ENCODE peak calls at places on chromosomes 11 and 22, in six cellular contexts. F, D, N, R, B and O are unnamed samples.

GRCh38 chr11:62574363-62575057 is 819 bp upstream of the EEF1G start:
- DNase-seq in F (no peak), D (no peak), N (no peak), R (no peak), B (peak; percentile 65), O (no peak)

GRCh38 chr11:44032304-44033085 is 15.3 kb upstream of the ACCSL start:
- DNase-seq in F (no peak), D (no peak), N (peak; percentile 38), R (no peak), B (no peak), O (no peak)

GRCh38 chr11:114256176-114256897 is 39.9 kb upstream of the NNMT start:
- DNase-seq in F (no peak), D (no peak), N (no peak), R (no peak), B (no peak), O (no peak)

GRCh38 chr11:122664188-122664587 is 8.7 kb downstream of the UBASH3B start:
- DNase-seq in F (no peak), D (no peak), N (no peak), R (no peak), B (no peak), O (no peak)

GRCh38 chr11:133228406-133229330 is 303.6 kb downstream of the OPCML start:
- DNase-seq in F (no peak), D (no peak), N (no peak), R (peak; percentile 71), B (no peak), O (no peak)

GRCh38 chr11:83520849-83521248 is 234.7 kb upstream of the CCDC90B start:
- DNase-seq in F (no peak), D (no peak), N (no peak), R (no peak), B (no peak), O (peak; percentile 90)

GRCh38 chr22:24112188-24112587 is 69.1 kb upstream of the SUSD2 start:
- DNase-seq in F (no peak), D (no peak), N (no peak), R (no peak), B (no peak), O (no peak)

GRCh38 chr11:9280655-9281301 is 15.6 kb upstream of the DENND5A start:
- DNase-seq in F (no peak), D (no peak), N (peak; percentile 81), R (no peak), B (no peak), O (peak; percentile 61)

GRCh38 chr22:38412435-38413084 is 42.4 kb downstream of the KCNJ4 start:
- DNase-seq in F (no peak), D (no peak), N (no peak), R (no peak), B (peak; percentile 58), O (no peak)

GRCh38 chr11:94845622-94846021 is 77.5 kb downstream of the AMOTL1 start:
- DNase-seq in F (peak; percentile 66), D (no peak), N (peak; percentile 84), R (no peak), B (no peak), O (peak; percentile 100)

GRCh38 chr11:128687321-128687720 is 6.6 kb upstream of the FLI1 start:
- DNase-seq in F (no peak), D (no peak), N (no peak), R (no peak), B (no peak), O (no peak)

GRCh38 chr11:106786251-106786650 is 232.0 kb downstream of the GUCY1A2 start:
- DNase-seq in F (no peak), D (no peak), N (peak; percentile 16), R (no peak), B (no peak), O (no peak)

GRCh38 chr11:44826922-44827643 is 100.3 kb downstream of the TSPAN18 start:
- DNase-seq in F (no peak), D (no peak), N (no peak), R (no peak), B (no peak), O (no peak)

GRCh38 chr11:93219440-93219839 is 21.6 kb upstream of the SLC36A4 start:
- DNase-seq in F (no peak), D (no peak), N (no peak), R (no peak), B (no peak), O (no peak)

GRCh38 chr11:86099727-86100320 is 30.9 kb upstream of the PICALM start:
- DNase-seq in F (no peak), D (no peak), N (no peak), R (no peak), B (no peak), O (peak; percentile 48)

GRCh38 chr22:17339095-17339693 is 30.1 kb upstream of the CECR2 start:
- DNase-seq in F (no peak), D (no peak), N (no peak), R (no peak), B (no peak), O (no peak)

GRCh38 chr11:126034880-126035279 is 27.8 kb downstream of the CDON start:
- DNase-seq in F (no peak), D (no peak), N (no peak), R (no peak), B (no peak), O (no peak)

GRCh38 chr11:129694538-129694937 is 121.1 kb upstream of the TMEM45B start:
- DNase-seq in F (no peak), D (no peak), N (no peak), R (no peak), B (no peak), O (no peak)

GRCh38 chr11:103297900-103298299 is 188.7 kb downstream of the DYNC2H1 start:
- DNase-seq in F (no peak), D (no peak), N (no peak), R (no peak), B (no peak), O (no peak)

GRCh38 chr11:58917159-58917765 is 22.0 kb upstream of the GLYATL1 start:
- DNase-seq in F (no peak), D (no peak), N (peak; percentile 5), R (no peak), B (no peak), O (no peak)

GRCh38 chr22:44088976-44089570 is 65.0 kb downstream of the PARVB start:
- DNase-seq in F (no peak), D (no peak), N (no peak), R (no peak), B (no peak), O (no peak)

GRCh38 chr11:19220903-19221682 is 19.3 kb upstream of the CSRP3 start:
- DNase-seq in F (no peak), D (no peak), N (peak; percentile 18), R (no peak), B (no peak), O (peak; percentile 17)

GRCh38 chr11:33376331-33377099 is 119.3 kb downstream of the HIPK3 start:
- DNase-seq in F (no peak), D (no peak), N (no peak), R (no peak), B (no peak), O (no peak)

GRCh38 chr11:33375236-33375635 is 118.1 kb downstream of the HIPK3 start:
- DNase-seq in F (no peak), D (no peak), N (no peak), R (no peak), B (no peak), O (no peak)

GRCh38 chr11:33377852-33378385 is 120.7 kb downstream of the HIPK3 start:
- DNase-seq in F (no peak), D (no peak), N (no peak), R (no peak), B (no peak), O (no peak)

GRCh38 chr11:33377100-33377851 is 120.1 kb downstream of the HIPK3 start:
- DNase-seq in F (no peak), D (no peak), N (no peak), R (no peak), B (no peak), O (no peak)

DNA sequence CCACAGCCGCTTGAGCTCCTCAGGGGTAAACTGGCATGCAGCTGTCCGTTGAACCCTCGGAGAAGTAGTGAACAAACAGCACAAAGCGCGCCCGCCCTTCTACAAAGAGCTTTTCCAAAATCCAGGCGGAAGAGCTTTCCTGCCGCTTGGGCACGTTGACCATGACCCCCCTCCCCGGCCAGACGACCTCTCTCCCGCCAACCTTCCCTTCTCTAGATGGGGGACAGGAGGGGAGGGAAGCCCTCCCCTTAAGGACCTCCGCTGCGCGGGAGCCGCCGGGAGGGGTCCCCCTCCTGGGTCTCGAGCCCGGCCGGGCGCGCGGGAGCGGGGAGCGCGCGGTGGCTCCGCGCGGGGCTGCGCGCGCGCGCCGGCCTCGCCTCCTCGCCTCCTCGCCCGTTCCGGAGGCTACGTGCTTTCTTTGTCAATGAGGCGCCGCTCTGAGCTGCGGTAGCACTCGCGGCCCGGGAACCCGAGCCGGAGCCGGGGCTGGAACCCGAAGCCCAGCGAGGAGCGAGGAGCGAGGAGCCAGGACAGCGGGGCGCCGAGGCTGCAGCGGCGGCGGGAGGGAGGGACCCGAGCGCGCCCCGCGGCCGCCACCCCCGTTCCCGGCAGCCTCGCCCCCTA is 118.6 kb downstream of the HIPK3 start:
- DNase-seq in F (no peak), D (no peak), N (peak; percentile 33), R (no peak), B (no peak), O (no peak)
- H3K4me3 ChIP-seq in F (peak within 1 kb of the TSS; percentile 69), D (no peak within 1 kb of the TSS), N (peak within 1 kb of the TSS; percentile 65), R (peak within 1 kb of the TSS; percentile 59), B (peak within 1 kb of the TSS; percentile 24), O (peak within 1 kb of the TSS; percentile 29)

DNA sequence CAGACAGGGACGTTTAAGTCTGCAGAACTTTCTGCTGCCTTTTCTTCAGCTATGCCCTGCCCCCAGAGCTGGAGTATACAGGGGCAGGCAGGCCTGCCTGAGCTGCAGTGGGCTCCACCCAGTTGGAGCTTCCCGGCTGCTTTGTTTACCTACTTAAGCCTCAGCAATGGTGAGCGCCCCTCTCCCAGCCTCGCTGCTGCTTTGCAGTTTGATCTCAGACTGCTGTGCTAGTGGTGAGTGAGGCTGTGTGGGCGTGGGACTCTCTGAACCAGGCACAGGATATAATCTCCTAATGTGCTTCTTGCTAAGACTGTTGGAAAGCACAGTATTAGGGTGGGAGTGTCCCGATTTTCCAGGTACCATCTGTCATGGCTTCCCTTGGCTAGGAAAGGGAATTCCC is 38.5 kb downstream of the NELL1 start:
- DNase-seq in F (no peak), D (no peak), N (no peak), R (no peak), B (no peak), O (no peak)
- H3K4me3 ChIP-seq in F (no peak overlapping the region), D (no peak overlapping the region), N (no peak overlapping the region), R (no peak overlapping the region), B (no peak overlapping the region), O (no peak overlapping the region)

GRCh38 chr11:405976-406795 is 8.6 kb downstream of the SIGIRR start:
- DNase-seq in F (no peak), D (no peak), N (no peak), R (no peak), B (peak; percentile 62), O (no peak)
- H3K4me3 ChIP-seq in F (peak overlapping the region; percentile 68), D (peak overlapping the region; percentile 44), N (peak overlapping the region; percentile 67), R (peak overlapping the region; percentile 34), B (peak overlapping the region; percentile 59), O (peak overlapping the region; percentile 44)

DNA sequence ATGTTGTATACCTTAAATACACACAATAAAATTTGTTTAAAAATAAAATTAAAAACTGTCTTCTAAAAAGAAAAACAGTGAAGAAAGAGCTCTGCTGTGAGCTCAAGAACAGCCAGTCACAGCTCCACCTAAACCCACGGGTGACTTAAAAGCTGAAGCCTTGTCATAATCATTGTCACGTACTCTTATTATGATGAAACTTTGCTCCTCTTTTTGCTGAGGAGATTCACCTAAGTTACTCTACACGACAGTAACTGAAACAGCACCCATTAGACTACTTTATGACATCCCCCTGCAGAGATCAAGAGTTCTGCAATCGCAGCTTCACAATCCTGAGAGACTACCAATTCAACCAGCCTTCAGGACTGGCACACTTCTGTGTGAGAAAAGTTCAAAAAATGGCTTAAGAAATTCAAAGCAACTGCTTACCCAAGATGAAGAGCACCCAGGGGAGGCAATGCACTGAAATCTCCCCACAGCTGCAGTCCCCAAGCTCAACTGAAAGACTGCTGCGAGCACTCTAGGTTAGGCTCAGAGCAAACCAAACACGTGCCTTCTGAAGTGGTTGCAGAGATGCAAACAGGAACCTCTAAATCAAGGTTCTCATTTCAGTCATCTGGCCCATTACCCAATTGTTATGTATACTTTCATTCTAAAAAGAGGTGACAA is at the start of gene JAML:
- DNase-seq in F (no peak), D (no peak), N (no peak), R (no peak), B (no peak), O (no peak)
- H3K4me3 ChIP-seq in F (no peak within 1 kb of the TSS), D (no peak within 1 kb of the TSS), N (no peak within 1 kb of the TSS), R (no peak within 1 kb of the TSS), B (no peak within 1 kb of the TSS), O (no peak within 1 kb of the TSS)